ENCODE peak calls at places on chromosomes 11 and 22, in eight cellular contexts. X is cardiac muscle cell; T is effector memory CD4-positive, alpha-beta T cell; K is aorta; D is iPS DF 6.9; Z is naive thymus-derived CD4-positive, alpha-beta T cell; F is mesendoderm; Y is Peyer's patch. C is an unnamed sample.

GRCh38 chr22:17172172-17172833 is 13.2 kb upstream of the HDHD5 start:
- DNase-seq in X (no peak), T (no peak), K (no peak), D (no peak), Z (no peak), F (no peak), Y (no peak), C (peak)

GRCh38 chr11:125322317-125322716 is 157.8 kb downstream of the PKNOX2 start:
- DNase-seq in X (no peak), T (no peak), K (no peak), D (no peak), Z (no peak), F (no peak), Y (no peak), C (no peak)

GRCh38 chr11:8768625-8769333 is 86.2 kb downstream of the RPL27A start:
- DNase-seq in X (peak), T (no peak), K (peak), D (no peak), Z (no peak), F (peak), Y (no peak), C (no peak)

GRCh38 chr11:120667281-120667680 is 155.7 kb downstream of the GRIK4 start:
- DNase-seq in X (peak), T (no peak), K (no peak), D (no peak), Z (no peak), F (no peak), Y (no peak), C (peak)

GRCh38 chr22:45420011-45420410 is 6.5 kb downstream of the RIBC2 start:
- DNase-seq in X (no peak), T (no peak), K (no peak), D (no peak), Z (no peak), F (no peak), Y (no peak), C (no peak)

GRCh38 chr11:131498631-131499053 is 128.2 kb downstream of the NTM start:
- DNase-seq in X (no peak), T (no peak), K (no peak), D (no peak), Z (no peak), F (no peak), Y (no peak), C (no peak)

GRCh38 chr22:22398530-22399327 is 109.8 kb downstream of the ZNF280B start:
- DNase-seq in X (no peak), T (no peak), K (no peak), D (no peak), Z (no peak), F (no peak), Y (no peak), C (no peak)

GRCh38 chr11:120389693-120390584 is 53.7 kb downstream of the ARHGEF12 start:
- DNase-seq in X (no peak), T (no peak), K (no peak), D (no peak), Z (no peak), F (no peak), Y (no peak), C (no peak)

GRCh38 chr11:36041988-36042606 is 98.2 kb downstream of the LDLRAD3 start:
- DNase-seq in X (peak), T (no peak), K (no peak), D (no peak), Z (no peak), F (no peak), Y (no peak), C (no peak)

GRCh38 chr22:24285245-24285644 is 14.6 kb downstream of the SPECC1L start:
- DNase-seq in X (no peak), T (no peak), K (no peak), D (no peak), Z (no peak), F (no peak), Y (no peak), C (no peak)

GRCh38 chr11:17991799-17992433 is 20.9 kb downstream of the SERGEF start:
- DNase-seq in X (peak), T (peak), K (no peak), D (no peak), Z (peak), F (peak), Y (peak), C (no peak)

GRCh38 chr11:19664896-19665548 is 47.6 kb upstream of the NAV2 start:
- DNase-seq in X (peak), T (no peak), K (no peak), D (no peak), Z (no peak), F (peak), Y (no peak), C (no peak)

GRCh38 chr11:36016263-36016662 is 72.4 kb downstream of the LDLRAD3 start:
- DNase-seq in X (peak), T (no peak), K (no peak), D (no peak), Z (no peak), F (no peak), Y (no peak), C (no peak)

GRCh38 chr11:120208777-120209176 is 2.1 kb upstream of the OAF start:
- DNase-seq in X (peak), T (no peak), K (no peak), D (no peak), Z (no peak), F (no peak), Y (peak), C (no peak)

GRCh38 chr22:23106906-23107367 is 34.9 kb downstream of the RSPH14 start:
- DNase-seq in X (no peak), T (no peak), K (no peak), D (no peak), Z (no peak), F (no peak), Y (no peak), C (no peak)

GRCh38 chr11:121669422-121669821 is 216.7 kb upstream of the SORL1-AS1 start:
- DNase-seq in X (no peak), T (no peak), K (no peak), D (no peak), Z (no peak), F (no peak), Y (no peak), C (no peak)

GRCh38 chr11:92211576-92212167 is 12.9 kb upstream of the FAT3 start:
- DNase-seq in X (peak), T (no peak), K (peak), D (no peak), Z (no peak), F (peak), Y (no peak), C (no peak)

GRCh38 chr22:22371031-22371541 is 126.5 kb downstream of the VPREB1 start:
- DNase-seq in X (peak), T (no peak), K (no peak), D (no peak), Z (no peak), F (peak), Y (no peak), C (no peak)

GRCh38 chr11:25924586-25924985 is 407.3 kb upstream of the ANO3 start:
- DNase-seq in X (no peak), T (no peak), K (no peak), D (no peak), Z (no peak), F (no peak), Y (no peak), C (no peak)

GRCh38 chr22:41777749-41778395 is 22.6 kb upstream of the CCDC134 start:
- DNase-seq in X (no peak), T (no peak), K (no peak), D (no peak), Z (no peak), F (no peak), Y (no peak), C (no peak)

GRCh38 chr11:32109138-32109537 is 18.3 kb downstream of the RCN1 start:
- DNase-seq in X (no peak), T (no peak), K (no peak), D (no peak), Z (no peak), F (no peak), Y (no peak), C (no peak)

GRCh38 chr11:2951235-2952110 is 22.3 kb upstream of the PHLDA2 start:
- DNase-seq in X (peak), T (no peak), K (no peak), D (no peak), Z (no peak), F (no peak), Y (no peak), C (no peak)

GRCh38 chr22:45578524-45579147 is 76.0 kb downstream of the FBLN1 start:
- DNase-seq in X (no peak), T (no peak), K (peak), D (no peak), Z (no peak), F (no peak), Y (no peak), C (no peak)

GRCh38 chr22:45164217-45165123 is 745 bp downstream of the NUP50 start:
- DNase-seq in X (peak), T (peak), K (peak), D (no peak), Z (peak), F (peak), Y (no peak), C (peak)

GRCh38 chr11:125337836-125338235 is 158.2 kb downstream of the FEZ1 start:
- DNase-seq in X (peak), T (no peak), K (no peak), D (no peak), Z (no peak), F (no peak), Y (no peak), C (peak)

GRCh38 chr11:109851780-109852390 is 241.3 kb upstream of the ZC3H12C start:
- DNase-seq in X (no peak), T (no peak), K (no peak), D (no peak), Z (no peak), F (peak), Y (no peak), C (no peak)

GRCh38 chr11:1303973-1304372 is 5.5 kb downstream of the TOLLIP start:
- DNase-seq in X (peak), T (no peak), K (no peak), D (no peak), Z (no peak), F (no peak), Y (peak), C (peak)

GRCh38 chr11:121226415-121227263 is 65.9 kb upstream of the SC5D start:
- DNase-seq in X (no peak), T (no peak), K (no peak), D (no peak), Z (no peak), F (no peak), Y (no peak), C (no peak)

GRCh38 chr22:46661221-46661851 is 41.1 kb downstream of the GRAMD4 start:
- DNase-seq in X (peak), T (peak), K (no peak), D (no peak), Z (no peak), F (no peak), Y (peak), C (no peak)

GRCh38 chr11:9765320-9766101 is 101.6 kb downstream of the SWAP70 start:
- DNase-seq in X (peak), T (no peak), K (peak), D (no peak), Z (no peak), F (peak), Y (no peak), C (no peak)

GRCh38 chr11:24820541-24820940 is 323.7 kb downstream of the LUZP2 start:
- DNase-seq in X (peak), T (no peak), K (no peak), D (no peak), Z (no peak), F (no peak), Y (no peak), C (no peak)

GRCh38 chr11:103608566-103608965 is 427.9 kb upstream of the DDI1 start:
- DNase-seq in X (no peak), T (no peak), K (no peak), D (no peak), Z (no peak), F (no peak), Y (no peak), C (no peak)

GRCh38 chr11:121634889-121635288 is 182.1 kb upstream of the SORL1-AS1 start:
- DNase-seq in X (peak), T (no peak), K (no peak), D (no peak), Z (no peak), F (no peak), Y (no peak), C (no peak)

GRCh38 chr11:19625438-19625837 is 87.2 kb upstream of the NAV2 start:
- DNase-seq in X (no peak), T (no peak), K (no peak), D (no peak), Z (no peak), F (no peak), Y (no peak), C (no peak)

GRCh38 chr11:47352556-47352955 is at the start of gene MYBPC3:
- DNase-seq in X (no peak), T (no peak), K (no peak), D (no peak), Z (no peak), F (no peak), Y (no peak), C (no peak)

GRCh38 chr11:6611092-6612007 is 666 bp downstream of the TAF10 start:
- DNase-seq in X (peak), T (peak), K (peak), D (no peak), Z (no peak), F (peak), Y (peak), C (no peak)

GRCh38 chr11:73379189-73379880 is 3.1 kb downstream of the RELT start:
- DNase-seq in X (no peak), T (no peak), K (no peak), D (no peak), Z (no peak), F (no peak), Y (no peak), C (peak)

GRCh38 chr11:133215529-133216230 is 316.6 kb downstream of the OPCML start:
- DNase-seq in X (no peak), T (no peak), K (no peak), D (no peak), Z (no peak), F (no peak), Y (no peak), C (no peak)

GRCh38 chr11:86192858-86193257 is 51.7 kb upstream of the EED start:
- DNase-seq in X (no peak), T (no peak), K (no peak), D (no peak), Z (no peak), F (no peak), Y (no peak), C (no peak)

GRCh38 chr22:29106839-29107238 is 34.0 kb downstream of the KREMEN1 start:
- DNase-seq in X (no peak), T (no peak), K (no peak), D (no peak), Z (no peak), F (no peak), Y (no peak), C (no peak)
- H3K27ac ChIP-seq in X (no peak), T (no peak), K (no peak), D (no peak), Z (no peak), F (no peak), Y (no peak), C (no peak)

DNA sequence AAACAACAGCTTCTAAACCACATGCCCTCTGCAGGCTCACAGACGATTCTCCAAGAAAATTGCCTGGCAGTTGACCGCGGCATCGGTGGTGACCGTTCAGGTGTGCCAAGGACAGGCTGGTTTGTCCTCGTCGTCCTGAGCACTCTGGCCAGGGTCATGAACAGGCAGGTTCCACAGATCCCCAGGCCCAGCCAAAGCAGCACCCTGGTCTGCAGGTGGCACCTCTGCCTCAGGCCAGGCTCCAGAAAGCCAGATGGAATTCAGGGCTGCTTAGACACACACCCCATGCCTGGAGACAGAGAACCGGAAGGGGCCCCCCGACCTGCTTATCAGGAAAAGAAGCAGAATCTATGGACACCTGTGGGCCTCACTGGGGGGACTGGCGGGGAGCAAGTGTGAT is 338.7 kb downstream of the BRD1 start:
- DNase-seq in X (no peak), T (no peak), K (no peak), D (no peak), Z (no peak), F (no peak), Y (no peak), C (no peak)
- H3K27ac ChIP-seq in X (no peak), T (no peak), K (no peak), D (no peak), Z (no peak), F (no peak), Y (no peak), C (no peak)

DNA sequence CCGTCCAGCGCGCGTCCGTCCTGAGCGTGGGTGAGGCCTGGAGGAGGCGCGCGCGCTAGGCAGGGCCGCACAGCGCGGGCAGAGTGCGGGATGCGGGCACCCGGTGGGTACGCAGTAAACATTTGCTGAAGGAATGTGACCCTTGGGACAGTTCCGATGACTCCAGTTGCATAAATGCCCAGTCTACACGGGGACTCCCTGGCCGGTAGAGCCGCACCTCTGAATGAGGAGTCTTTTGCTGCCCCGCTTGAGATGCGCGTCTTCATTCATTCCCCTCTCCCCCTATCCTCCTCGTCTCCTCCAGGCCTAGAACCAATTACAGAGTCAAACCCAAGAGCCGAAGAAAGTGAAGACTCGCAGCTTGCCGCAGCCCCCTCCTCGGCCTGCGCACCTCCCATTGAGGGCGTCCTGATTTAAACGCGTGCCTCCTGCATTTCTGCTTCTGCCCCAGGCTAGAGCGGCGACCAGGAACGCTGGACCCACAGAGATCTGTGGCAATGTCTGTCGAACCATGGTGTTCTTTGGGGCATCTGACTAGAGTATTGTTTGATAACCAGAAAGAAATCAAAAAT is 731 bp upstream of the CHKB start:
- DNase-seq in X (no peak), T (no peak), K (peak), D (no peak), Z (no peak), F (peak), Y (no peak), C (peak)
- H3K27ac ChIP-seq in X (no peak), T (peak), K (no peak), D (no peak), Z (peak), F (no peak), Y (peak), C (peak)

GRCh38 chr11:95074806-95075563 is 8.3 kb downstream of the SRSF8 start:
- DNase-seq in X (peak), T (no peak), K (peak), D (no peak), Z (no peak), F (no peak), Y (peak), C (peak)
- H3K27ac ChIP-seq in X (peak), T (no peak), K (no peak), D (no peak), Z (no peak), F (no peak), Y (no peak), C (peak)

GRCh38 chr22:37480387-37481346 is 5.5 kb downstream of the MFNG start:
- DNase-seq in X (no peak), T (no peak), K (no peak), D (no peak), Z (no peak), F (no peak), Y (no peak), C (no peak)

GRCh38 chr22:37483050-37483449 is 3.1 kb downstream of the MFNG start:
- DNase-seq in X (no peak), T (no peak), K (no peak), D (no peak), Z (no peak), F (no peak), Y (no peak), C (no peak)

GRCh38 chr22:37483594-37484114 is 2.5 kb downstream of the MFNG start:
- DNase-seq in X (no peak), T (no peak), K (no peak), D (no peak), Z (no peak), F (no peak), Y (no peak), C (no peak)

GRCh38 chr22:37481347-37481907 is 4.8 kb downstream of the MFNG start:
- DNase-seq in X (no peak), T (no peak), K (no peak), D (no peak), Z (no peak), F (no peak), Y (no peak), C (no peak)

GRCh38 chr22:37482244-37482643 is 3.9 kb downstream of the MFNG start:
- DNase-seq in X (no peak), T (no peak), K (no peak), D (no peak), Z (no peak), F (no peak), Y (no peak), C (no peak)
- H3K27ac ChIP-seq in X (no peak), T (peak), K (no peak), D (no peak), Z (peak), F (no peak), Y (no peak), C (no peak)